ENCODE peak calls at places on chromosomes 5 and 9, in five cellular contexts. E is CD8-positive, alpha-beta memory T cell; S is breast epithelium; P is fibroblast of villous mesenchyme; N is SJSA1. Z is an unnamed sample.

GRCh38 chr9:127316586-127317383 is 52.2 kb downstream of the GARNL3 start:
- DNase-seq in S (no peak), N (no peak), E (no peak), P (no peak), Z (no peak)

GRCh38 chr5:81696418-81697397 is 54.2 kb downstream of the SSBP2 start:
- DNase-seq in N (no peak), S (no peak), P (no peak), E (no peak), Z (no peak)

GRCh38 chr5:933251-933861 is 40.7 kb downstream of the TRIP13 start:
- DNase-seq in P (no peak), E (no peak), N (peak), S (no peak), Z (no peak)

GRCh38 chr5:113140837-113141661 is 164.5 kb downstream of the DCP2 start:
- DNase-seq in E (no peak), P (peak), S (no peak), N (no peak), Z (no peak)

GRCh38 chr9:75866273-75866871 is 24.1 kb upstream of the PCSK5 start:
- DNase-seq in P (peak), S (no peak), E (no peak), N (no peak), Z (peak)

GRCh38 chr5:1946122-1946677 is 63.5 kb upstream of the IRX4 start:
- DNase-seq in N (no peak), E (no peak), P (no peak), S (no peak), Z (no peak)

GRCh38 chr9:75238311-75238976 is 150.1 kb downstream of the OSTF1 start:
- DNase-seq in P (peak), S (no peak), N (no peak), E (peak), Z (peak)

GRCh38 chr9:88953401-88954029 is 37.8 kb upstream of the S1PR3 start:
- DNase-seq in N (no peak), E (no peak), S (no peak), P (peak), Z (no peak)

GRCh38 chr9:122080986-122081385 is 12.1 kb downstream of the TTLL11 start:
- DNase-seq in E (no peak), P (no peak), N (no peak), S (no peak), Z (no peak)

GRCh38 chr5:80917596-80917995 is 42.6 kb upstream of the RASGRF2 start:
- DNase-seq in N (no peak), P (peak), E (no peak), S (no peak), Z (no peak)

GRCh38 chr9:133778336-133778995 is 40.3 kb upstream of the SARDH start:
- DNase-seq in N (no peak), P (no peak), E (no peak), S (no peak), Z (no peak)

DNA sequence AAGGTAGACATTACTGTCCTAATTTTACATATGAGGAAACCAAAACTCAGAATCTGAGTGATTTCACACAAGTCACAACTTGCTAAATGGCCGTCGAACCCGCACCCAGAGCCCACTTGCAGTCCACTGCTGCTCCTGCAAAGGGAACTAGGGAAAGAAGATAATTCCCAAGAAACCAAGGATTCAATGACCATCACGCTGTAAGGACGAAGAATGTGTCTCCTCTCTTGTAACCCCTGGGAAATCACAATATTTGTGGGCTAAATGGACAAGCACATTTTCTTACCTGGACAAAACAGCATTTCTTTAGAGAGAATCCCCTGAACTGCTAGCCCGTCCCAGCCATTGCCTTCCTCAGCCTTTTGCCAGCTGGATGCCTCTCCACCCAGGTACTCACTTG is 2.4 kb downstream of the RPS14 start:
- DNase-seq in P (no peak), N (no peak), E (no peak), S (no peak), Z (no peak)
- H3K4me3 ChIP-seq in P (no peak), N (no peak), E (no peak), S (no peak), Z (no peak)

DNA sequence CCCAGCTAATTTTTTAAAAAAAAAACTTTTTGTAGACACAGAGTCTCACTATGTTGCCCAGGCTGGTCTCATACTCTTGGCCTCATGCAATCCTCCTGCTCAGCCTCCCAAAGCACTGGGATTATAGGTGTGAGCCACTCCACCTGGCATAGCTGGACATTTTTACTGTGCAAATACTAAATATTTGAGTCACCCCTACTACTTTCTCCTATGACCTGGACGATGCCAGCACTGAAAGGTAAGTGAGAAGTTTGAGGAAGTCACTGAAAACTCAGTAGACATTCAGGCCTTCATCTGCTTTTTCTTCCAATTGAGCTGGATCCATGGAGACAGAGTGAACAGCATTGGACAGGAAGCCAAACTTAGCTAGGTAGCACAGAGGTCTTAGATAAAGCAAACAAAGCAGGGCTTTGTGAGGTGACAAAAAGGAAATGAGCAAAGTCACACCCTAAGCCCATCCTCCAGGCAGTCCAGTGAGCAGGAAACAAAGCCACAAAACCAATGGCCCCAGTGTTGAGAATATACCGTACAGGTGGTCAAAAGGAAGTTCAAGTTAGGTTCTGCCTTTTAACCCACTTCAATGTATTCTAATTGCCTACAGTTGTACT is 192.6 kb upstream of the RASA1 start:
- DNase-seq in N (no peak), S (no peak), P (no peak), E (no peak), Z (no peak)
- H3K4me3 ChIP-seq in N (no peak), S (no peak), P (no peak), E (no peak), Z (no peak)

GRCh38 chr9:15306757-15307522 is at the start of gene TTC39B:
- DNase-seq in S (peak), P (peak), N (peak), E (peak), Z (peak)

GRCh38 chr9:15307523-15307841 is 466 bp upstream of the TTC39B start:
- DNase-seq in S (no peak), P (no peak), E (no peak), N (no peak), Z (no peak)

GRCh38 chr9:15306068-15306756 is 804 bp downstream of the TTC39B start:
- DNase-seq in E (no peak), N (peak), P (peak), S (peak), Z (peak)

GRCh38 chr9:15308511-15308910 is 1.5 kb upstream of the TTC39B start:
- DNase-seq in E (no peak), N (no peak), P (peak), S (no peak), Z (no peak)

GRCh38 chr9:15304620-15305019 is 2.4 kb downstream of the TTC39B start:
- DNase-seq in P (no peak), S (no peak), N (no peak), E (no peak), Z (no peak)
- H3K4me3 ChIP-seq in P (no peak), S (no peak), N (no peak), E (no peak), Z (no peak)

DNA sequence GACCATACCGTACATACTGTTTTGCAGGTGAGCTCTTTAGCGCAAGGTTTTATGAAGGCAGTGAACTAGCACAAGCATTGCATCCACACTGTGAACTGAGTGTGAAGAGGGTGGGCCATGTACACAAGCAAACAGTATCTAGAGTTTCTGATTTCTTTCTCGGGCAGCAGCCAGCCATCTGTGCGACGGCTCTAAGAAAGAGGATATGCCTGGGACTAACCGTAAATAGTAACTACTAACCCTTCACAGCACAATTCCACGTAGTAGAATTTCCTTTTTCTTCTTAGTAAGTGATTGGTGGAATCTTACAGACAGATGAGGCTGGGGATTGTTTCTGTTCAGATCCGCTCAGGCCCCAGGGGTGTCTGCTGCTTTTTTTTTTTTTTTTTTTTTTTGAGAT is 89.0 kb downstream of the DRD1 start:
- DNase-seq in E (no peak), N (peak), S (no peak), P (no peak), Z (no peak)
- H3K4me3 ChIP-seq in E (no peak), N (no peak), S (no peak), P (no peak), Z (no peak)

DNA sequence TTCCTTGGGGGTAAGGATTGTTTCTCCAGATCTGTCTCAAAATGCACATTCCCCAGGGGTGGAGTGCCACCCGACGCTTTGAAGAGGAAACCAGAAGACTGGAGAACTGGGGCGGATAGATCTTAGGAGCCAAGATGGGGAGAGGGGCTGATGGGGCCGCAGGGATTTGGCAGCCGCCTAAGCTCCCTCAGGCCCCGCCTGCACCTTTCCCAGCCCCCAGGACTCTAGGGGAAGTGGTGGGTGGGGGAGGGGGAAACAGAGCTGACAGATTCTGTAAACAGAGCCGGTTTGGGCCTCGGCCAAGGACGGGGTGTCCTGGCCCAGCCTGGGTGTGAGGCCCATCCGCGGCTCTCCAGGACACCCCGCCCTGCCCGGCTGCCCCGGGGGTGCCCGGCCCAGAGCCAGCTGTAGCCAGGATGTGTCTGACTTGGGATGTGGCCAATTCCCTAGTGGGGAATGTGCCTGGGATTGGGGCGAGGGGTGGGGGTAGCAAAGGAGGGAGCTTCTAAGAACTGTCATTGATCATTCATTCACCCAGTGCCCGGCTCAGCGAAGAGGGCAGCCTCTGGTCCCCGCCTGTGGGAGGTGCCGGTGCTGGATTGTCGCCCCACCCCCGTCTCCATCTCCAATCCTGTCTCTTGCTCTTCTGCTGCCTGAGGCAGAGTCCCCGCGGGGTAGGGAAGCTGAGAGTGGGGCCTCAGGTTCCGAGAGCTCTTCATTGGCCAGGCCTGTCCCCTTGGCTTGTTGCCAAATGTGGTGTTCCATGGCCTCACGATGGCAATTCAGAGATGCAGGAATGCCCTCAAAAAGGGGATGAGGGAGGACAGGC is 54.8 kb upstream of the CDKN2AIPNL start:
- DNase-seq in S (peak), E (peak), P (peak), N (peak), Z (peak)
- H3K4me3 ChIP-seq in S (peak), E (peak), P (peak), N (peak), Z (peak)

DNA sequence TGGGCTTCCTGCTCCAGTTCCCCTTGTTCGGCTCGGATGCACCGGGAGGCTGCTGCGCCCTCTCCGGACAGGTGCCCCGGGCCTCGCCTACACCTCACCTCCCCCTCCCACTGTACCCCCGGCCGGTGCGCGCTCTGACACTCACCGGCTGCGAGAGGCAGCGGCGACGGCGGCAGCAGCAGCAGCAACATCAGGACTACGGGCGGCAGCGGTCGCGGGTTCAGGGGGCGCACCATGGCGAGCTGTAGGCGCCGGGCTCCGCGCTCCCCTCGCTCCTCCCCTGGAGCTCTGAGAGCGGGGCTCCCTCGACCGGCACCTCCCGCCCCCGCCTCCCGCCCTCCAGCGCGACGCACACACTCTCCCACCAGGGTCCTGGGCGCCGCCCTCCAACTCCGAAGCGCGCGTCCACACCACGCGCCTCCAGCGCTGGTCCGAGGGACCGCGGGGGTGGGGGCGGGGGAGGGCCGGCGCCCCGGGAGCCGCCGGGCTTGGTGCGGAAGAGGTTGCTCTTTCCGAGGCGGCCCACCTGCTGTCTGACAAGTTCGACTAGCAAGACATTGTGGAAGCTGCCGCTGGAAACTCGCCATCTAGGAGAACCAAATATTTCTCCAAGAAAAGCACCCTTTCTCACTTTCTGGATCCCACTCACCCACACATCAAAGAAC is at the start of gene GFRA3:
- DNase-seq in N (no peak), P (peak), S (no peak), E (peak), Z (no peak)
- H3K4me3 ChIP-seq in N (no peak), P (peak), S (peak), E (no peak), Z (peak)

GRCh38 chr9:82681809-82682208 is 381.1 kb downstream of the RASEF start:
- DNase-seq in S (no peak), E (no peak), N (no peak), P (no peak), Z (no peak)
- H3K4me3 ChIP-seq in S (no peak), E (no peak), N (no peak), P (no peak), Z (no peak)

GRCh38 chr5:35171991-35172390 is 58.3 kb downstream of the PRLR start:
- DNase-seq in N (no peak), P (no peak), E (no peak), S (no peak), Z (no peak)
- H3K4me3 ChIP-seq in N (no peak), P (no peak), E (no peak), S (no peak), Z (no peak)